ENCODE peak calls at places on chromosomes 4 and X, in five cellular contexts. One of them, this sample, is unnamed.

GRCh38 chrX:21940356-21940829 is at the start of gene SMS:
- DNase-seq in HCT116: no peak
- DNase-seq in tibial nerve: peak; percentile 60
- DNase-seq in CD8-positive, alpha-beta memory T cell: peak; percentile 55
- DNase-seq in suprapubic skin: peak; percentile 78
- DNase-seq in this sample: peak; percentile 59

GRCh38 chr4:139234258-139234657 is 45.8 kb downstream of the MGARP start:
- DNase-seq in HCT116: no peak
- DNase-seq in tibial nerve: no peak
- DNase-seq in CD8-positive, alpha-beta memory T cell: no peak
- DNase-seq in suprapubic skin: no peak
- DNase-seq in this sample: no peak

GRCh38 chr4:25163216-25163615 is 3.0 kb upstream of the SEPSECS start:
- DNase-seq in HCT116: no peak
- DNase-seq in tibial nerve: no peak
- DNase-seq in CD8-positive, alpha-beta memory T cell: no peak
- DNase-seq in suprapubic skin: no peak
- DNase-seq in this sample: no peak

GRCh38 chrX:68508799-68509198 is 9.9 kb downstream of the YIPF6 start:
- DNase-seq in HCT116: no peak
- DNase-seq in tibial nerve: no peak
- DNase-seq in CD8-positive, alpha-beta memory T cell: no peak
- DNase-seq in suprapubic skin: no peak
- DNase-seq in this sample: peak; percentile 64

GRCh38 chr4:137393043-137393442 is 139.3 kb downstream of the PCDH18 start:
- DNase-seq in HCT116: no peak
- DNase-seq in tibial nerve: no peak
- DNase-seq in CD8-positive, alpha-beta memory T cell: no peak
- DNase-seq in suprapubic skin: no peak
- DNase-seq in this sample: no peak

GRCh38 chr4:20305976-20306375 is 54.3 kb downstream of the SLIT2 start:
- DNase-seq in HCT116: no peak
- DNase-seq in tibial nerve: no peak
- DNase-seq in CD8-positive, alpha-beta memory T cell: no peak
- DNase-seq in suprapubic skin: no peak
- DNase-seq in this sample: no peak

GRCh38 chrX:130916636-130917422 is 13.8 kb upstream of the ENOX2 start:
- DNase-seq in HCT116: peak; percentile 47
- DNase-seq in tibial nerve: no peak
- DNase-seq in CD8-positive, alpha-beta memory T cell: peak; percentile 55
- DNase-seq in suprapubic skin: no peak
- DNase-seq in this sample: peak; percentile 38

GRCh38 chr4:7423391-7423790 is 11.3 kb downstream of the PSAPL1 start:
- DNase-seq in HCT116: no peak
- DNase-seq in tibial nerve: no peak
- DNase-seq in CD8-positive, alpha-beta memory T cell: peak; percentile 3
- DNase-seq in suprapubic skin: peak; percentile 32
- DNase-seq in this sample: no peak

GRCh38 chrX:1763294-1763693 is 148.4 kb downstream of the ASMT start:
- DNase-seq in HCT116: no peak
- DNase-seq in tibial nerve: no peak
- DNase-seq in CD8-positive, alpha-beta memory T cell: no peak
- DNase-seq in suprapubic skin: no peak
- DNase-seq in this sample: no peak

GRCh38 chrX:49840679-49841078 is 11.6 kb downstream of the PAGE4 start:
- DNase-seq in HCT116: peak; percentile 57
- DNase-seq in tibial nerve: no peak
- DNase-seq in CD8-positive, alpha-beta memory T cell: peak; percentile 51
- DNase-seq in suprapubic skin: no peak
- DNase-seq in this sample: no peak

GRCh38 chr4:23728393-23728792 is 161.5 kb downstream of the PPARGC1A start:
- DNase-seq in HCT116: no peak
- DNase-seq in tibial nerve: no peak
- DNase-seq in CD8-positive, alpha-beta memory T cell: no peak
- DNase-seq in suprapubic skin: no peak
- DNase-seq in this sample: no peak

GRCh38 chrX:155857561-155857960 is 23.6 kb upstream of the VAMP7 start:
- DNase-seq in HCT116: no peak
- DNase-seq in tibial nerve: no peak
- DNase-seq in CD8-positive, alpha-beta memory T cell: no peak
- DNase-seq in suprapubic skin: no peak
- DNase-seq in this sample: no peak

GRCh38 chr4:156782491-156782890 is 189.1 kb downstream of the PDGFC start:
- DNase-seq in HCT116: no peak
- DNase-seq in tibial nerve: no peak
- DNase-seq in CD8-positive, alpha-beta memory T cell: no peak
- DNase-seq in suprapubic skin: no peak
- DNase-seq in this sample: no peak

GRCh38 chr4:100360211-100360610 is 157.6 kb downstream of the EMCN start:
- DNase-seq in HCT116: no peak
- DNase-seq in tibial nerve: no peak
- DNase-seq in CD8-positive, alpha-beta memory T cell: no peak
- DNase-seq in suprapubic skin: no peak
- DNase-seq in this sample: no peak

GRCh38 chr4:94038195-94038594 is 169.5 kb upstream of the SMARCAD1 start:
- DNase-seq in HCT116: no peak
- DNase-seq in tibial nerve: no peak
- DNase-seq in CD8-positive, alpha-beta memory T cell: no peak
- DNase-seq in suprapubic skin: no peak
- DNase-seq in this sample: no peak

GRCh38 chr4:5409237-5409636 is 299.1 kb downstream of the EVC2 start:
- DNase-seq in HCT116: no peak
- DNase-seq in tibial nerve: no peak
- DNase-seq in CD8-positive, alpha-beta memory T cell: no peak
- DNase-seq in suprapubic skin: no peak
- DNase-seq in this sample: no peak

GRCh38 chr4:101103381-101104142 is 243.8 kb downstream of the PPP3CA start:
- DNase-seq in HCT116: no peak
- DNase-seq in tibial nerve: no peak
- DNase-seq in CD8-positive, alpha-beta memory T cell: no peak
- DNase-seq in suprapubic skin: no peak
- DNase-seq in this sample: no peak

DNA sequence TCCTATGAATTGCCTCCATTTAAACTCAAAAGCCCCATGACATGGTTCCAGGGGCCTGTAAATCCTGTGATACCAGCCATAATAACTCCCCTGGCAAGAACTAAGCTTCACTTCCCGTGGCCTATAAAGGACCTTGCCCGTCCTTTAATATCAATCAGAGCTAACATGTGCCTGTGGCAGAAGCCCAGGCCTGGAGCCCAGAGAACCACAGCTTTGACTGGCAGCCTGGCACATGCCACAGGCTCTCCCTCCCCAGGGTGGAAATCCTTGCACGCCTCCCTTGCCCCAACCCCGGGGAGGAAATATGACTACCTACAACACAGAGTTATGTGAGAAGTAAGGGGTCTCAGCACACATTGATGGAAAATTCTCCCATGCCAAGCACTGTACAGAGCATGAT is 287.4 kb downstream of the RAB28 start:
- DNase-seq in HCT116: no peak
- DNase-seq in tibial nerve: no peak
- DNase-seq in CD8-positive, alpha-beta memory T cell: no peak
- DNase-seq in suprapubic skin: no peak
- DNase-seq in this sample: no peak
- H3K4me1 ChIP-seq in HCT116: no peaks in the 10 kb centered on the region
- H3K4me1 ChIP-seq in tibial nerve: no peaks in the 10 kb centered on the region
- H3K4me1 ChIP-seq in CD8-positive, alpha-beta memory T cell: no peaks in the 10 kb centered on the region
- H3K4me1 ChIP-seq in suprapubic skin: no peaks in the 10 kb centered on the region
- H3K4me1 ChIP-seq in this sample: no peaks in the 10 kb centered on the region

GRCh38 chr4:183352546-183352945 is 30.3 kb upstream of the CLDN24 start:
- DNase-seq in HCT116: no peak
- DNase-seq in tibial nerve: no peak
- DNase-seq in CD8-positive, alpha-beta memory T cell: no peak
- DNase-seq in suprapubic skin: no peak
- DNase-seq in this sample: no peak
- H3K4me1 ChIP-seq in HCT116: no peaks in the 10 kb centered on the region
- H3K4me1 ChIP-seq in tibial nerve: no peaks in the 10 kb centered on the region
- H3K4me1 ChIP-seq in CD8-positive, alpha-beta memory T cell: no peaks in the 10 kb centered on the region
- H3K4me1 ChIP-seq in suprapubic skin: peaks cover 47% of the 10 kb centered on the region
- H3K4me1 ChIP-seq in this sample: no peaks in the 10 kb centered on the region

GRCh38 chr4:1015179-1015578 is 3.8 kb downstream of the FGFRL1 start:
- DNase-seq in HCT116: no peak
- DNase-seq in tibial nerve: no peak
- DNase-seq in CD8-positive, alpha-beta memory T cell: no peak
- DNase-seq in suprapubic skin: no peak
- DNase-seq in this sample: no peak
- H3K4me1 ChIP-seq in HCT116: peaks cover 14% of the 10 kb centered on the region
- H3K4me1 ChIP-seq in tibial nerve: peaks cover 34% of the 10 kb centered on the region
- H3K4me1 ChIP-seq in CD8-positive, alpha-beta memory T cell: peaks cover 4% of the 10 kb centered on the region
- H3K4me1 ChIP-seq in suprapubic skin: peaks cover 17% of the 10 kb centered on the region
- H3K4me1 ChIP-seq in this sample: peaks cover 5% of the 10 kb centered on the region

GRCh38 chr4:128388352-128388630 is 100.7 kb upstream of the PGRMC2 start:
- DNase-seq in HCT116: no peak
- DNase-seq in tibial nerve: no peak
- DNase-seq in CD8-positive, alpha-beta memory T cell: no peak
- DNase-seq in suprapubic skin: no peak
- DNase-seq in this sample: no peak

GRCh38 chr4:128385683-128386304 is 98.2 kb upstream of the PGRMC2 start:
- DNase-seq in HCT116: no peak
- DNase-seq in tibial nerve: no peak
- DNase-seq in CD8-positive, alpha-beta memory T cell: no peak
- DNase-seq in suprapubic skin: no peak
- DNase-seq in this sample: no peak

GRCh38 chr4:128385199-128385598 is 97.6 kb upstream of the PGRMC2 start:
- DNase-seq in HCT116: no peak
- DNase-seq in tibial nerve: no peak
- DNase-seq in CD8-positive, alpha-beta memory T cell: no peak
- DNase-seq in suprapubic skin: no peak
- DNase-seq in this sample: no peak

GRCh38 chr4:128387600-128388351 is 100.2 kb upstream of the PGRMC2 start:
- DNase-seq in HCT116: no peak
- DNase-seq in tibial nerve: no peak
- DNase-seq in CD8-positive, alpha-beta memory T cell: no peak
- DNase-seq in suprapubic skin: no peak
- DNase-seq in this sample: peak; percentile 69

DNA sequence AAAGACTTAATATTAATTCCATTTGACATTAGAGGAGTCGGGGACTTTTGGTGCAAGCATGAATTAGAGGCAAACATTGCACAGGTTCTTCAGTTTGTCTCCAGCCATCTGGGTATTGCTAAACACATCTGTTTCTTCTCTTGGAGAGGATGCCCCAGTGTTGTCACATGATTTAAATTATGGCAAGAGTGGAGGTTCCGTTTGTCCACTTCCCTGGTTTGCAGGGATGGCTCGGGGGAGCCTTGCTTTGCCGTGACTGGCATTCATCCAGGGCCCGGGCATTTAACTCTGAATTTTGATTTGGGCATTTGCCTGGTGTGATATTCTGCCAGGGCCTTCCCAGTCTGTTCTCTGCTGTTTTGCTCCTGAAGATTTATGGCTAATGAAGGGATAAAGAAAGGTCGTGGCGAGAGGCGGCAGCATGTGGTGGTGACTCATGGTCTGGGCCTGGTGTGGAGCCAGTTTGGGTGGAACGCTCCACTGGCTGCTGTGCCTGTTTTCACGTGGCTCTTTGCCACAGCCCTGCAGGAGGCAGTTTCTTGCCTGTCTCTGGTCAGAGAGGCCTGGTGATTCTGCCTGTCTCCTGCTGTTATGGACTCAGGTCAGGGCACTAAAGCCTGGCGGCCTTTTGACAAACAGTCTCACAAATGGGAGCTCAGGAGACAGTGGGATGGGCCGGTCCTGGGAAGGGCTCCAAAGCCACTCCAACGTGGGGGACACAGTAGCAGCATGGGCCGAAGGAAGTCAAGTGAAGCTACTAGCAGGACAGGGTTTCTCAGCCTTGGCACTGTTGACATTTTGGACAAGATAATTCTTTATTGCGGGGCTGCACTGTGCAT is 99.4 kb upstream of the PGRMC2 start:
- DNase-seq in HCT116: peak; percentile 67
- DNase-seq in tibial nerve: peak; percentile 85
- DNase-seq in CD8-positive, alpha-beta memory T cell: no peak
- DNase-seq in suprapubic skin: peak; percentile 96
- DNase-seq in this sample: peak; percentile 77
- H3K4me1 ChIP-seq in HCT116: peaks cover 21% of the 10 kb centered on the region
- H3K4me1 ChIP-seq in tibial nerve: peaks cover 27% of the 10 kb centered on the region
- H3K4me1 ChIP-seq in CD8-positive, alpha-beta memory T cell: no peaks in the 10 kb centered on the region
- H3K4me1 ChIP-seq in suprapubic skin: peaks cover 62% of the 10 kb centered on the region
- H3K4me1 ChIP-seq in this sample: peaks cover 33% of the 10 kb centered on the region